ENCODE peak calls at places on chromosomes 11 and 22, in five cellular contexts. One of them, this sample, is unnamed.

GRCh38 chr11:2260491-2261364 is 9.7 kb downstream of the ASCL2 start:
- DNase-seq in lower lobe of right lung: peak; percentile 37
- DNase-seq in brain microvascular endothelial cell: no peak
- DNase-seq in cardiac muscle cell: no peak
- DNase-seq in skeletal muscle cell: no peak
- DNase-seq in this sample: no peak

GRCh38 chr11:35383953-35384352 is 35.4 kb downstream of the SLC1A2 start:
- DNase-seq in lower lobe of right lung: no peak
- DNase-seq in brain microvascular endothelial cell: no peak
- DNase-seq in cardiac muscle cell: no peak
- DNase-seq in skeletal muscle cell: no peak
- DNase-seq in this sample: no peak

GRCh38 chr22:17606472-17606871 is 22.1 kb downstream of the ATP6V1E1 start:
- DNase-seq in lower lobe of right lung: no peak
- DNase-seq in brain microvascular endothelial cell: no peak
- DNase-seq in cardiac muscle cell: no peak
- DNase-seq in skeletal muscle cell: peak; percentile 7
- DNase-seq in this sample: no peak

GRCh38 chr11:12241401-12241800 is 131.0 kb downstream of the MICAL2 start:
- DNase-seq in lower lobe of right lung: no peak
- DNase-seq in brain microvascular endothelial cell: no peak
- DNase-seq in cardiac muscle cell: no peak
- DNase-seq in skeletal muscle cell: no peak
- DNase-seq in this sample: no peak

GRCh38 chr11:75142714-75143419 is 8.0 kb upstream of the SLCO2B1 start:
- DNase-seq in lower lobe of right lung: peak; percentile 88
- DNase-seq in brain microvascular endothelial cell: peak; percentile 93
- DNase-seq in cardiac muscle cell: no peak
- DNase-seq in skeletal muscle cell: peak; percentile 82
- DNase-seq in this sample: peak; percentile 94

GRCh38 chr11:120108154-120108784 is 29.6 kb downstream of the TRIM29 start:
- DNase-seq in lower lobe of right lung: peak; percentile 76
- DNase-seq in brain microvascular endothelial cell: peak; percentile 50
- DNase-seq in cardiac muscle cell: peak; percentile 85
- DNase-seq in skeletal muscle cell: peak; percentile 8
- DNase-seq in this sample: peak; percentile 32

GRCh38 chr11:11979487-11980117 is 28.8 kb downstream of the DKK3 start:
- DNase-seq in lower lobe of right lung: no peak
- DNase-seq in brain microvascular endothelial cell: peak; percentile 73
- DNase-seq in cardiac muscle cell: peak; percentile 67
- DNase-seq in skeletal muscle cell: peak; percentile 77
- DNase-seq in this sample: peak; percentile 73

GRCh38 chr11:71914617-71915189 is 13.7 kb downstream of the XNDC1N start:
- DNase-seq in lower lobe of right lung: no peak
- DNase-seq in brain microvascular endothelial cell: no peak
- DNase-seq in cardiac muscle cell: no peak
- DNase-seq in skeletal muscle cell: no peak
- DNase-seq in this sample: no peak

GRCh38 chr11:131841028-131841427 is 470.6 kb downstream of the NTM start:
- DNase-seq in lower lobe of right lung: no peak
- DNase-seq in brain microvascular endothelial cell: no peak
- DNase-seq in cardiac muscle cell: no peak
- DNase-seq in skeletal muscle cell: no peak
- DNase-seq in this sample: no peak

GRCh38 chr11:75303544-75304224 is 47.8 kb downstream of the ARRB1 start:
- DNase-seq in lower lobe of right lung: no peak
- DNase-seq in brain microvascular endothelial cell: no peak
- DNase-seq in cardiac muscle cell: no peak
- DNase-seq in skeletal muscle cell: no peak
- DNase-seq in this sample: no peak

GRCh38 chr11:127454856-127455255 is 454.3 kb upstream of the KIRREL3 start:
- DNase-seq in lower lobe of right lung: no peak
- DNase-seq in brain microvascular endothelial cell: no peak
- DNase-seq in cardiac muscle cell: no peak
- DNase-seq in skeletal muscle cell: no peak
- DNase-seq in this sample: peak; percentile 1

GRCh38 chr11:114166897-114167323 is 107.4 kb downstream of the ZBTB16 start:
- DNase-seq in lower lobe of right lung: no peak
- DNase-seq in brain microvascular endothelial cell: peak; percentile 72
- DNase-seq in cardiac muscle cell: no peak
- DNase-seq in skeletal muscle cell: peak; percentile 77
- DNase-seq in this sample: peak; percentile 97

GRCh38 chr11:106021181-106021966 is 666 bp downstream of the MSANTD4 start:
- DNase-seq in lower lobe of right lung: no peak
- DNase-seq in brain microvascular endothelial cell: no peak
- DNase-seq in cardiac muscle cell: no peak
- DNase-seq in skeletal muscle cell: peak; percentile 41
- DNase-seq in this sample: no peak

GRCh38 chr11:78768947-78769346 is 194.3 kb upstream of the NARS2 start:
- DNase-seq in lower lobe of right lung: no peak
- DNase-seq in brain microvascular endothelial cell: no peak
- DNase-seq in cardiac muscle cell: no peak
- DNase-seq in skeletal muscle cell: no peak
- DNase-seq in this sample: no peak

GRCh38 chr11:31806944-31807790 is 4.0 kb downstream of the PAX6 start:
- DNase-seq in lower lobe of right lung: no peak
- DNase-seq in brain microvascular endothelial cell: no peak
- DNase-seq in cardiac muscle cell: no peak
- DNase-seq in skeletal muscle cell: no peak
- DNase-seq in this sample: no peak

GRCh38 chr11:332651-333480 is 12.2 kb upstream of the IFITM3 start:
- DNase-seq in lower lobe of right lung: no peak
- DNase-seq in brain microvascular endothelial cell: no peak
- DNase-seq in cardiac muscle cell: no peak
- DNase-seq in skeletal muscle cell: no peak
- DNase-seq in this sample: no peak

GRCh38 chr11:65213322-65214211 is 31.8 kb downstream of the CAPN1 start:
- DNase-seq in lower lobe of right lung: no peak
- DNase-seq in brain microvascular endothelial cell: no peak
- DNase-seq in cardiac muscle cell: no peak
- DNase-seq in skeletal muscle cell: no peak
- DNase-seq in this sample: no peak

GRCh38 chr11:109729761-109730160 is 307.8 kb downstream of the C11orf87 start:
- DNase-seq in lower lobe of right lung: no peak
- DNase-seq in brain microvascular endothelial cell: no peak
- DNase-seq in cardiac muscle cell: no peak
- DNase-seq in skeletal muscle cell: no peak
- DNase-seq in this sample: no peak

GRCh38 chr22:41446057-41446501 is 522 bp downstream of the TOB2 start:
- DNase-seq in lower lobe of right lung: peak; percentile 59
- DNase-seq in brain microvascular endothelial cell: no peak
- DNase-seq in cardiac muscle cell: peak; percentile 27
- DNase-seq in skeletal muscle cell: no peak
- DNase-seq in this sample: no peak

GRCh38 chr22:45164217-45165123 is 745 bp downstream of the NUP50 start:
- DNase-seq in lower lobe of right lung: peak; percentile 55
- DNase-seq in brain microvascular endothelial cell: no peak
- DNase-seq in cardiac muscle cell: peak; percentile 74
- DNase-seq in skeletal muscle cell: no peak
- DNase-seq in this sample: no peak

GRCh38 chr11:13831707-13832106 is 130.8 kb upstream of the SPON1 start:
- DNase-seq in lower lobe of right lung: no peak
- DNase-seq in brain microvascular endothelial cell: no peak
- DNase-seq in cardiac muscle cell: no peak
- DNase-seq in skeletal muscle cell: no peak
- DNase-seq in this sample: peak; percentile 17

GRCh38 chr11:3616721-3617460 is 24.9 kb downstream of the ART5 start:
- DNase-seq in lower lobe of right lung: no peak
- DNase-seq in brain microvascular endothelial cell: no peak
- DNase-seq in cardiac muscle cell: no peak
- DNase-seq in skeletal muscle cell: peak; percentile 1
- DNase-seq in this sample: no peak

GRCh38 chr22:50544078-50544745 is 1.5 kb upstream of the KLHDC7B start:
- DNase-seq in lower lobe of right lung: peak; percentile 90
- DNase-seq in brain microvascular endothelial cell: peak; percentile 54
- DNase-seq in cardiac muscle cell: peak; percentile 84
- DNase-seq in skeletal muscle cell: no peak
- DNase-seq in this sample: peak; percentile 39

DNA sequence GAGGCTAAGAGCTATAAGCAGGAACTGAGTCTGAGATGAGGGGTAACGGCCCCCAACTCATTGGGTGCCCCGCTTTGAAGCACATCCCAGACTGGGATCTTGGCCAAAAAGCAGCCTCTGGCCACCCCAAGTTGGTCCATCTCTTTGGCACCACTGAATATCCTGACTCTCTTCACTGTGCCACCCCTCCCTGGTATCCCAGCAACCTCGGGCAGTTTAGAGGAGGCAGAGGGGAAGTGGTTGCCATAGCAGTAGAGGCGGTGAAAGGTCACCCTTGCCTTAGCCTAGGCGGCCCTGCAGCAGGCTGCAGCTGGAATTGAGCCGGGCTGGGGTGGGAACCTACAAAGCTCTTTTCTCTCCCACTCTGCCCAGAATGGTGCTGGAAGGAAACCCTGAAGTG is 1.1 kb downstream of the PELI3 start:
- DNase-seq in lower lobe of right lung: peak; percentile 78
- DNase-seq in brain microvascular endothelial cell: no peak
- DNase-seq in cardiac muscle cell: peak; percentile 34
- DNase-seq in skeletal muscle cell: no peak
- DNase-seq in this sample: no peak
- H3K4me3 ChIP-seq in lower lobe of right lung: peak overlapping the region; percentile 70
- H3K4me3 ChIP-seq in brain microvascular endothelial cell: peak overlapping the region; percentile 66
- H3K4me3 ChIP-seq in cardiac muscle cell: peak overlapping the region; percentile 46
- H3K4me3 ChIP-seq in skeletal muscle cell: peak overlapping the region; percentile 68
- H3K4me3 ChIP-seq in this sample: peak overlapping the region; percentile 56

GRCh38 chr11:101617735-101618332 is 34.0 kb upstream of the TRPC6 start:
- DNase-seq in lower lobe of right lung: no peak
- DNase-seq in brain microvascular endothelial cell: no peak
- DNase-seq in cardiac muscle cell: no peak
- DNase-seq in skeletal muscle cell: peak; percentile 14
- DNase-seq in this sample: peak; percentile 5
- H3K4me3 ChIP-seq in lower lobe of right lung: no peak overlapping the region
- H3K4me3 ChIP-seq in brain microvascular endothelial cell: no peak overlapping the region
- H3K4me3 ChIP-seq in cardiac muscle cell: no peak overlapping the region
- H3K4me3 ChIP-seq in skeletal muscle cell: no peak overlapping the region
- H3K4me3 ChIP-seq in this sample: no peak overlapping the region

DNA sequence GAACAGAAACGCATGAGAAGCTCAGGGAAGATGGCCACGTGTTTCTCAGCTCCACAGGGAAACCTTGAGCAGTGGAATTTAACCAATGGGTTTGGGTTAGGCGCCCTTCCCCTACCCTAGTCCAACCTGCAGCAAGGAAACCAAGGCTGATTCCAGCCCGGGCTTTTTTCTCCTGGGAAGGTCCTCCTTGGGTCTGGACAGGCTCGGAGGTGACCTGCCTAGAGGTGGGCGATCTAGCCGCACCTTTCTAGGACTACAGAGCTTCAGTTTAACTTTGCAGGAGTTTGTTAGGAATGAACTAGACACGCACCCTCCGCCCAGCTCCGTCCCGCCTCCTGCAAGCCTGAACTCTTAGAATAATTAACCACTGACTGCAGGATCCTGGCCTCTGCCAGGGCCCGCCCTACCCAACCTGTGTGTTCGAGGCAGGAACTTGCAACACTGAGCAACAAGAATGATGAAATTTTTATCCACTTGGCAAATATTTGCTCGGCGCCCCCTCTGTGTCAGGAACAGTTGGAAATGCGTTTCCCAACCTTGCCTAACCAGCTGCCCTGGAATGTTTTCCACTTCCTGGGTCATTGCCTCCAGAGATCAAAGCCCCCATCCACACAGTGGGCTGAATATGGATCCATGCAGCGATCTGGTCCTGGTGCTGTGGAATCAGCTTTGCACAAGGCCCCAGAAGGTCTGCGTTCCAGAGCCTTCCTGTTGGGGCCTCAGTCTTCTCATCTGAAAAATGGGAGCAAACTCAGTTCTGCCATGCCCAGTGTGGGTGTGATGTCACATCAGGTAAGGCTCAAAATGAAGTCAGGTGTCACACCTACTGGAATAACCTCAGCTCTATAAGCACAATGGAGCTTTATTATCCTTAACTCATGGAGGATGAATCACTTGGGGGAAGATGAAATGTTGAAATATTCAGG is 13.3 kb downstream of the MPST start:
- DNase-seq in lower lobe of right lung: peak; percentile 88
- DNase-seq in brain microvascular endothelial cell: no peak
- DNase-seq in cardiac muscle cell: no peak
- DNase-seq in skeletal muscle cell: no peak
- DNase-seq in this sample: peak; percentile 36
- H3K4me3 ChIP-seq in lower lobe of right lung: peak overlapping the region; percentile 9
- H3K4me3 ChIP-seq in brain microvascular endothelial cell: no peak overlapping the region
- H3K4me3 ChIP-seq in cardiac muscle cell: no peak overlapping the region
- H3K4me3 ChIP-seq in skeletal muscle cell: no peak overlapping the region
- H3K4me3 ChIP-seq in this sample: no peak overlapping the region

GRCh38 chr11:121464352-121464946 is 11.7 kb upstream of the SORL1-AS1 start:
- DNase-seq in lower lobe of right lung: no peak
- DNase-seq in brain microvascular endothelial cell: peak; percentile 88
- DNase-seq in cardiac muscle cell: peak; percentile 57
- DNase-seq in skeletal muscle cell: peak; percentile 76
- DNase-seq in this sample: peak; percentile 88
- H3K4me3 ChIP-seq in lower lobe of right lung: no peak overlapping the region
- H3K4me3 ChIP-seq in brain microvascular endothelial cell: no peak overlapping the region
- H3K4me3 ChIP-seq in cardiac muscle cell: no peak overlapping the region
- H3K4me3 ChIP-seq in skeletal muscle cell: no peak overlapping the region
- H3K4me3 ChIP-seq in this sample: no peak overlapping the region

GRCh38 chr22:39522567-39523300 is 2.4 kb downstream of the ATF4 start:
- DNase-seq in lower lobe of right lung: peak; percentile 28
- DNase-seq in brain microvascular endothelial cell: no peak
- DNase-seq in cardiac muscle cell: peak; percentile 51
- DNase-seq in skeletal muscle cell: no peak
- DNase-seq in this sample: peak; percentile 57

GRCh38 chr22:39525658-39525975 is 5.3 kb downstream of the ATF4 start:
- DNase-seq in lower lobe of right lung: peak; percentile 38
- DNase-seq in brain microvascular endothelial cell: no peak
- DNase-seq in cardiac muscle cell: no peak
- DNase-seq in skeletal muscle cell: no peak
- DNase-seq in this sample: no peak

GRCh38 chr22:39526736-39527171 is 5.8 kb downstream of the RPS19BP1 start:
- DNase-seq in lower lobe of right lung: peak; percentile 57
- DNase-seq in brain microvascular endothelial cell: no peak
- DNase-seq in cardiac muscle cell: no peak
- DNase-seq in skeletal muscle cell: no peak
- DNase-seq in this sample: no peak

GRCh38 chr22:39524089-39524752 is 3.9 kb downstream of the ATF4 start:
- DNase-seq in lower lobe of right lung: peak; percentile 42
- DNase-seq in brain microvascular endothelial cell: no peak
- DNase-seq in cardiac muscle cell: no peak
- DNase-seq in skeletal muscle cell: no peak
- DNase-seq in this sample: no peak

GRCh38 chr22:39524753-39525657 is 4.6 kb downstream of the ATF4 start:
- DNase-seq in lower lobe of right lung: peak; percentile 40
- DNase-seq in brain microvascular endothelial cell: no peak
- DNase-seq in cardiac muscle cell: no peak
- DNase-seq in skeletal muscle cell: no peak
- DNase-seq in this sample: no peak
- H3K4me3 ChIP-seq in lower lobe of right lung: no peak overlapping the region
- H3K4me3 ChIP-seq in brain microvascular endothelial cell: no peak overlapping the region
- H3K4me3 ChIP-seq in cardiac muscle cell: no peak overlapping the region
- H3K4me3 ChIP-seq in skeletal muscle cell: no peak overlapping the region
- H3K4me3 ChIP-seq in this sample: no peak overlapping the region

DNA sequence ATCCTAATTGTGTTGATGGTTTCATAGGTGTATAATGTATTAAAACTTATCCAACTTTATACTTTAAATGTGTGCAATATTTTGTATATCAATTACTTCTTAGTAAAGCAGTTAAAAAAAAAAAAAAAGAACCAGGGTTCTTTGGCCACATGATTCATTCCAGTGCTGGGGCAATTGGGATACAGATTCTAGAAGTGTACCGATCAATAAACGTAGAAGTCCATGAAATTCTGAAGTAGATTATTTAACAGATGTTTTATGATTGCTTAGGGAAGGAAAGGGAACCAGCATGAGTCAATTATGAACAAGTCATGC is 51.0 kb downstream of the MAPK1 start:
- DNase-seq in lower lobe of right lung: no peak
- DNase-seq in brain microvascular endothelial cell: no peak
- DNase-seq in cardiac muscle cell: no peak
- DNase-seq in skeletal muscle cell: no peak
- DNase-seq in this sample: no peak
- H3K4me3 ChIP-seq in lower lobe of right lung: no peak overlapping the region
- H3K4me3 ChIP-seq in brain microvascular endothelial cell: no peak overlapping the region
- H3K4me3 ChIP-seq in cardiac muscle cell: no peak overlapping the region
- H3K4me3 ChIP-seq in skeletal muscle cell: no peak overlapping the region
- H3K4me3 ChIP-seq in this sample: no peak overlapping the region

This sample was measured in astrocyte of the spinal cord.